ENCODE peak calls at places on chromosomes 12 and 14, in nine cellular contexts. D is GM12865, X is D721Med, M is MM.1S, W is choroid plexus epithelial cell, A is lower leg skin, J is OCI-LY7, F is astrocyte of the spinal cord, B is breast epithelium. Z is an unnamed sample.

GRCh38 chr14:93712838-93713724 is 75.2 kb downstream of the PRIMA1 start:
- DNase-seq in X (no peak), M (no peak), W (no peak), F (no peak), B (no peak), D (no peak), J (no peak), A (no peak), Z (no peak)

GRCh38 chr12:128970941-128971340 is 117.7 kb downstream of the GLT1D1 start:
- DNase-seq in X (no peak), F (no peak), W (no peak), B (no peak), A (no peak), M (no peak), J (no peak), D (no peak), Z (no peak)

GRCh38 chr14:64695071-64695470 is 9.2 kb upstream of the PLEKHG3 start:
- DNase-seq in F (no peak), A (no peak), B (no peak), J (no peak), X (no peak), M (no peak), W (no peak), D (no peak), Z (no peak)

GRCh38 chr12:54497883-54498282 is 331 bp downstream of the NCKAP1L start:
- DNase-seq in X (no peak), W (no peak), A (no peak), D (no peak), B (no peak), F (no peak), J (no peak), M (peak), Z (no peak)

GRCh38 chr12:52022841-52023181 is 16.1 kb downstream of the TAMALIN start:
- DNase-seq in M (no peak), F (no peak), A (peak), J (no peak), W (no peak), D (no peak), X (peak), B (no peak), Z (no peak)

GRCh38 chr14:91328313-91329050 is 84.0 kb upstream of the GPR68 start:
- DNase-seq in M (no peak), J (no peak), D (no peak), W (no peak), F (no peak), B (no peak), X (no peak), A (no peak), Z (no peak)

GRCh38 chr14:24080142-24080530 is 8.8 kb downstream of the CPNE6 start:
- DNase-seq in J (no peak), W (no peak), X (no peak), M (no peak), D (no peak), A (no peak), F (no peak), B (no peak), Z (no peak)

GRCh38 chr14:34229140-34229539 is 232.9 kb downstream of the SPTSSA start:
- DNase-seq in X (no peak), D (peak), B (no peak), M (no peak), A (no peak), W (no peak), J (no peak), F (no peak), Z (no peak)

GRCh38 chr14:74548881-74549280 is 55.3 kb downstream of the ISCA2 start:
- DNase-seq in D (no peak), A (peak), X (no peak), M (no peak), W (peak), B (no peak), F (no peak), J (no peak), Z (no peak)

GRCh38 chr14:39416072-39416471 is 16.2 kb downstream of the FBXO33 start:
- DNase-seq in B (no peak), D (no peak), W (no peak), J (no peak), A (no peak), F (no peak), M (no peak), X (no peak), Z (no peak)

GRCh38 chr12:120979220-120979861 is 998 bp downstream of the HNF1A start:
- DNase-seq in X (no peak), W (no peak), J (no peak), B (no peak), D (no peak), F (no peak), M (no peak), A (no peak), Z (no peak)

DNA sequence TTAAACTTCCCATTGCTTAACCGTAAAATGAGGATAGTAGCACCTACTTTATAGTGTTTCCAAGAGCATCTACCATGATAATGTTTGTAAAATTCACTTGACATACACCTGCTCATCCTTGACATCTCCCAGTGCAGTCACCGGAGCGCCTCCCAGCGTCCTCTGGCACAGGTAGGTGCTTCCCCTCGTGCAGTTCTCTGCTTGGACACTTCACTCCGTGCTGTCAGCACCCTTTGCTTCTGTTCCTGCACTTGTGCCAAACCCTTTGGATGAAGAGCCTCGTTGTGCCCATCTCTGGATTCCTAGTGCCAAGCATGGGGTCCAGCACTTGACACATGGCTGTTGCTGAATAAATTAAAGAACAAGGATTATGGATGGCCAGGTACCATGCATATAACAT is 28.3 kb downstream of the ETV6 start:
- DNase-seq in D (no peak), M (no peak), A (no peak), F (no peak), X (no peak), J (no peak), W (no peak), B (no peak), Z (no peak)
- TF ChIP-seq CTCF in D (no peak), M (no peak), A (no peak), F (no peak), X (no peak), J (no peak), W (no peak), B (no peak), Z (no peak)

GRCh38 chr14:27587103-27587502 is 989.3 kb upstream of the NOVA1 start:
- DNase-seq in D (no peak), W (no peak), B (no peak), M (no peak), F (no peak), J (no peak), X (no peak), A (no peak), Z (no peak)
- TF ChIP-seq CTCF in D (no peak), W (no peak), B (no peak), M (no peak), F (no peak), J (no peak), X (no peak), A (no peak), Z (no peak)

GRCh38 chr12:53325539-53326061 is 4.2 kb upstream of the AAAS start:
- DNase-seq in D (peak), F (no peak), J (peak), B (no peak), W (no peak), A (peak), M (no peak), X (no peak), Z (peak)

GRCh38 chr12:53326460-53327185 is 5.2 kb upstream of the AAAS start:
- DNase-seq in A (no peak), M (no peak), B (no peak), W (no peak), X (no peak), J (peak), D (peak), F (no peak), Z (no peak)

GRCh38 chr12:53324779-53325538 is 3.5 kb upstream of the AAAS start:
- DNase-seq in M (peak), A (peak), J (peak), W (peak), X (peak), D (peak), B (peak), F (peak), Z (peak)

GRCh38 chr12:53328043-53328435 is 6.6 kb upstream of the AAAS start:
- DNase-seq in A (no peak), W (no peak), B (no peak), J (peak), D (no peak), X (no peak), F (no peak), M (no peak), Z (no peak)

DNA sequence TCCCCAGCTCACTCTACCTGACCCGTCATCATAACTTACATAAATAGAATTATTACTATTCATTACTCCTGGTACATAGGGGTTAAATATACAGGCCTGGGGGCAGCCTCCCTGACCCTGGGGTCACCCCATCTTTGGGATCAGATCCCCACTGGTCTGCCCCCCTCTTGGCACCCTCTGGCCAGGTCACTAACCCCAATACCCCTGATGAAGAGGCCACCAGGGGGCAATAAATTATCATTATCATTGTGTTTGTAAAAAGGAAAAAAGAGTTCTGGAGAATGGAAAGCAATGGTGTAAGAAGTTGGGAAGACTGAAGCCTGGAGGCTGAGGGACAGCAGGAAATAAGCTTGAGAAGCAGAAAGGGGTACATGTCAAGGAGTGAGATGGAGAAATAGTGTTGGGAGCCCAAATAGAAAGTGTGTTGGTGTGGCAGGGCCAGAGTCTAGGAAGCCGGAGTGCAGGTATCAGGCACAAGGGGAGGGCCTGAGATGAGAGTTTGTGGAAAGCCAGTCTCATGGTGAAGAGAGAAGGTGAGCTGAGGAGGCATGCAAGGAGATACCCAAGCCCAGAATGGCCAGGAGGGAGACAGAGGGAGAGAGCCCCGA is 6.1 kb upstream of the AAAS start:
- DNase-seq in X (no peak), W (peak), D (no peak), F (no peak), J (peak), B (no peak), A (no peak), M (no peak), Z (no peak)
- TF ChIP-seq CTCF in X (no peak), W (peak), D (peak), F (peak), J (peak), B (no peak), A (no peak), M (peak), Z (peak)

DNA sequence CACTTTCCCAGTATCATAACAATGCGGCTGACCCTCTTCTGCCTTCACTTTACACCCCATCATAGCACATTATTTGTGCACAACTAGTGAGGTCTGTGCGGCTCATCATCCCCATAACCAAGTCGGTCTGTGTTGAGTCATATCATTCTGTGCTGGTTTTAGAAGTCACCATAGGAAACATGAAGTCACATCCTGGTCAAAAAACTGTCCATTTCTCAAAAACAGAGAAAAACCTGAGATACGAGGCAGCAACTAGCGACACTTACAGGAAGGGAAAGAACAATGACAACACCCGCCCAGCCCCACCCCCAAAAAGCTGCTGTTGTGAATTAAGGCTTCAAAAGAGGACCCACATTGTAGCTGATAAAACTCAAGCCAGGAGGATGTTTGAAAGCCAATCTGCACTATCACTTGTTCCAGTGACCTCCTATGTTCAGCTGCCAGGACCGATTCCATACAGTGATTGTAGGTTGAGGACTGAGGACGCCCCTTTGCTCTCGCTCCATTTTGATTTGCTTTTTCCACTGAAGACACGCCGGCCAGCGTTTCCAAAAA is 87.7 kb downstream of the DUSP16 start:
- DNase-seq in A (no peak), W (peak), M (no peak), J (no peak), X (no peak), D (peak), B (no peak), F (peak), Z (peak)
- TF ChIP-seq CTCF in A (no peak), W (no peak), M (no peak), J (no peak), X (no peak), D (no peak), B (no peak), F (no peak), Z (peak)

GRCh38 chr14:99430491-99430890 is 50.2 kb downstream of the SETD3 start:
- DNase-seq in J (peak), B (peak), X (no peak), M (no peak), F (no peak), W (peak), D (peak), A (no peak), Z (no peak)
- TF ChIP-seq CTCF in J (peak), B (peak), X (no peak), M (no peak), F (peak), W (peak), D (peak), A (no peak), Z (peak)

DNA sequence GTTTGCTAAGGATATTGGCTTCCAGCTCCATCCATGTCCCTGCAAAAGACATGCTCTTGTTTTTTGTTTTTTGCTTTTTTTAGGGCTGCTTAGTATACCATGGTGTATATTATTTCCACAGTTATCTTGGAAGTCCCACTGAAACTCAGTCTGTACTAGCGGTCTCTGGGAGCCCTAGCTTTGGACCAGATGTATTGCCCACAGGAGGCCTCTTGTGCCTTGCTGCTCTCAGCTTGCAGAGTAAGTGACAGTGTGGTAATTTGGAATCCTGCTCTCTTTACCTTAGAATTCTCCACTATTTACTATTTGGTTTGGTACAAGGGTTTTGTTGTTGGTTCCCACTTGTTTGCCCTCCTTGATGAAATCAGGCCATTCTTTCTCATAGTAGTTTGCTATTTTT is 1022.9 kb downstream of the LRFN5 start:
- DNase-seq in F (no peak), W (no peak), D (no peak), X (no peak), A (no peak), M (no peak), J (no peak), B (no peak), Z (no peak)
- TF ChIP-seq CTCF in F (no peak), W (no peak), D (no peak), X (no peak), A (no peak), M (no peak), J (no peak), B (no peak), Z (no peak)

DNA sequence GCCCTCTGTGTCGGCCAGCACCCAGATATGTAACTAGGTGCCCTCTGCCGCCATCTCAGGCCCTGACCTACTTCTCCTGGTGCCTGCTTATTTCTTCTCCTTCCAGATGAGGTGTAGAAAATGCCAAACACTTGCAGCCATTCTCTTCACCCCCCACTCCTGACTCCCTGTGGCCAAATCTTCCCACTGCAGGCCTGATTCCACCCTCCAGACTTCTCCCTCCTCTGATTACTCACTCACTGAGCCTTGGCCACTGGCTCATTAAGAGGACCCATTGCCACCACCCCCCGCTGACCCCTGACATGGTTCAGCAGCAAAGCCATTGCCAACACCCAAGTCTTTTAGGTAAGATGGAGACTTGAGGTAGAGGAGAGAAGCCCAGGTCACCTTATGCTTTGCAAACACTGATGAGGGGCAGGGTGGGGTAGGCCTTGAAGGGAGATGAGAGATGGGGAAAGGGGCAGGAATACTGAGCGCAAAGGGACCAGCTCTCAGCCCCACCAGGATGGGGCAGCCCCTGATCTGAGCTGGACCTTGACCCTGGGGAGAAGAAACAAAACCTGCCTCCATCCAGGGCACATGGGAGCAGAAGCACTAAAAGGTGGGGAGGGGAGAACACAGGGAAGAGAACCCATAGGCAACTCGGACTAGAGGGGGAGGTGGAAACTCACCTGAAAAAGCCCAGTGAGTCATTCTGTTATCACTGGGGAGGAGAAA is 25.1 kb upstream of the ANO2 start:
- DNase-seq in W (no peak), J (no peak), X (no peak), M (no peak), D (no peak), B (no peak), F (no peak), A (no peak), Z (no peak)
- TF ChIP-seq CTCF in W (peak), J (no peak), X (no peak), M (no peak), D (no peak), B (no peak), F (no peak), A (no peak), Z (no peak)